ENCODE peak calls at places on chromosomes 11 and 22, in ten cellular contexts. B is NCI-H226, J is non-pigmented ciliary epithelial cell, M is cerebellar cortex, N is right lobe of liver, S is midbrain, C is left ventricle myocardium inferior, D is HCEC 1CT, K is coronary artery, W is NCI-H187. F is an unnamed sample.

GRCh38 chr11:112481431-112481830 is 220.8 kb upstream of the PLET1 start:
- DNase-seq in B (no peak), J (no peak), M (no peak), N (no peak), S (no peak), C (no peak), D (no peak), K (no peak), W (no peak), F (no peak)

GRCh38 chr22:38524434-38524833 is 18.3 kb upstream of the DDX17 start:
- DNase-seq in B (no peak), J (no peak), M (no peak), N (no peak), S (no peak), C (no peak), D (no peak), K (no peak), W (no peak), F (no peak)

GRCh38 chr11:1401656-1402221 is 12.0 kb downstream of the BRSK2 start:
- DNase-seq in B (peak), J (no peak), M (no peak), N (peak), S (peak), C (peak), D (peak), K (no peak), W (no peak), F (no peak)

GRCh38 chr11:108198833-108199232 is 23.6 kb downstream of the NPAT start:
- DNase-seq in B (no peak), J (no peak), M (no peak), N (no peak), S (no peak), C (no peak), D (no peak), K (no peak), W (no peak), F (no peak)

GRCh38 chr11:16612801-16613400 is 125.5 kb upstream of the C11orf58 start:
- DNase-seq in B (no peak), J (no peak), M (no peak), N (no peak), S (no peak), C (no peak), D (no peak), K (no peak), W (no peak), F (no peak)

GRCh38 chr11:65558785-65559509 is 788 bp upstream of the LTBP3 start:
- DNase-seq in B (peak), J (no peak), M (peak), N (no peak), S (peak), C (peak), D (no peak), K (peak), W (no peak), F (no peak)

GRCh38 chr22:20613301-20613700 is 105.9 kb downstream of the MED15 start:
- DNase-seq in B (no peak), J (no peak), M (no peak), N (no peak), S (no peak), C (no peak), D (no peak), K (no peak), W (no peak), F (no peak)

GRCh38 chr11:77883775-77884174 is 62.8 kb downstream of the AAMDC start:
- DNase-seq in B (no peak), J (no peak), M (no peak), N (no peak), S (no peak), C (no peak), D (peak), K (no peak), W (no peak), F (no peak)

GRCh38 chr22:41656515-41656914 is 32.2 kb downstream of the SNU13 start:
- DNase-seq in B (no peak), J (no peak), M (no peak), N (no peak), S (no peak), C (no peak), D (no peak), K (peak), W (no peak), F (no peak)

GRCh38 chr11:79054636-79055035 is 386.2 kb downstream of the TENM4 start:
- DNase-seq in B (peak), J (peak), M (no peak), N (no peak), S (no peak), C (no peak), D (peak), K (no peak), W (no peak), F (no peak)

GRCh38 chr11:57539342-57539741 is 1.9 kb downstream of the SMTNL1 start:
- DNase-seq in B (no peak), J (no peak), M (no peak), N (no peak), S (no peak), C (no peak), D (no peak), K (no peak), W (no peak), F (no peak)

GRCh38 chr11:76628408-76628947 is 42.1 kb downstream of the LRRC32 start:
- DNase-seq in B (no peak), J (no peak), M (no peak), N (no peak), S (no peak), C (no peak), D (no peak), K (no peak), W (no peak), F (no peak)

GRCh38 chr11:8085006-8085645 is 4.1 kb downstream of the TUB start:
- DNase-seq in B (no peak), J (no peak), M (no peak), N (no peak), S (no peak), C (no peak), D (no peak), K (no peak), W (no peak), F (no peak)

GRCh38 chr22:42399315-42400271 is 32.6 kb downstream of the NFAM1 start:
- DNase-seq in B (no peak), J (no peak), M (no peak), N (no peak), S (peak), C (peak), D (no peak), K (no peak), W (peak), F (no peak)

GRCh38 chr22:43384863-43385262 is 27.0 kb upstream of the MPPED1 start:
- DNase-seq in B (no peak), J (no peak), M (no peak), N (no peak), S (no peak), C (no peak), D (no peak), K (no peak), W (no peak), F (no peak)

GRCh38 chr22:18952022-18952421 is 15.9 kb upstream of the PRODH start:
- DNase-seq in B (no peak), J (no peak), M (no peak), N (peak), S (no peak), C (no peak), D (no peak), K (no peak), W (no peak), F (no peak)

GRCh38 chr11:61893981-61894380 is 2.6 kb upstream of the FADS3 start:
- DNase-seq in B (peak), J (peak), M (no peak), N (no peak), S (no peak), C (no peak), D (peak), K (no peak), W (no peak), F (no peak)

GRCh38 chr11:133787379-133788103 is 57.8 kb downstream of the SPATA19 start:
- DNase-seq in B (no peak), J (no peak), M (no peak), N (peak), S (no peak), C (peak), D (no peak), K (no peak), W (no peak), F (no peak)